ENCODE peak calls at places on chromosomes 12 and 14, in five cellular contexts. One of them, this sample, is unnamed.

GRCh38 chr12:46963977-46964376 is 115.4 kb upstream of the PCED1B start:
- DNase-seq in dorsolateral prefrontal cortex: no peak
- DNase-seq in neural progenitor cell: no peak
- DNase-seq in AG04450: no peak
- DNase-seq in fibroblast of the aortic adventitia: peak
- DNase-seq in this sample: no peak

GRCh38 chr12:57604454-57605307 is at the start of gene DTX3:
- DNase-seq in dorsolateral prefrontal cortex: peak
- DNase-seq in neural progenitor cell: peak
- DNase-seq in AG04450: no peak
- DNase-seq in fibroblast of the aortic adventitia: peak
- DNase-seq in this sample: peak

GRCh38 chr12:52691076-52691764 is 11.0 kb upstream of the KRT1 start:
- DNase-seq in dorsolateral prefrontal cortex: no peak
- DNase-seq in neural progenitor cell: peak
- DNase-seq in AG04450: no peak
- DNase-seq in fibroblast of the aortic adventitia: no peak
- DNase-seq in this sample: peak

GRCh38 chr12:40375076-40375475 is 150.3 kb downstream of the LRRK2 start:
- DNase-seq in dorsolateral prefrontal cortex: no peak
- DNase-seq in neural progenitor cell: no peak
- DNase-seq in AG04450: no peak
- DNase-seq in fibroblast of the aortic adventitia: peak
- DNase-seq in this sample: no peak

GRCh38 chr12:47281667-47282171 is 202.0 kb upstream of the AMIGO2 start:
- DNase-seq in dorsolateral prefrontal cortex: no peak
- DNase-seq in neural progenitor cell: no peak
- DNase-seq in AG04450: no peak
- DNase-seq in fibroblast of the aortic adventitia: peak
- DNase-seq in this sample: no peak

GRCh38 chr12:96398422-96399080 is 1.7 kb downstream of the CDK17 start:
- DNase-seq in dorsolateral prefrontal cortex: no peak
- DNase-seq in neural progenitor cell: no peak
- DNase-seq in AG04450: no peak
- DNase-seq in fibroblast of the aortic adventitia: no peak
- DNase-seq in this sample: no peak

GRCh38 chr14:102212356-102212755 is 72.7 kb downstream of the WDR20 start:
- DNase-seq in dorsolateral prefrontal cortex: no peak
- DNase-seq in neural progenitor cell: no peak
- DNase-seq in AG04450: no peak
- DNase-seq in fibroblast of the aortic adventitia: no peak
- DNase-seq in this sample: no peak

GRCh38 chr12:80218925-80219714 is 119.8 kb downstream of the OTOGL start:
- DNase-seq in dorsolateral prefrontal cortex: no peak
- DNase-seq in neural progenitor cell: no peak
- DNase-seq in AG04450: no peak
- DNase-seq in fibroblast of the aortic adventitia: no peak
- DNase-seq in this sample: no peak

GRCh38 chr12:55899035-55899434 is 28.7 kb downstream of the PYM1 start:
- DNase-seq in dorsolateral prefrontal cortex: no peak
- DNase-seq in neural progenitor cell: no peak
- DNase-seq in AG04450: no peak
- DNase-seq in fibroblast of the aortic adventitia: peak
- DNase-seq in this sample: no peak

GRCh38 chr14:89615421-89615820 is 198.4 kb upstream of the FOXN3 start:
- DNase-seq in dorsolateral prefrontal cortex: no peak
- DNase-seq in neural progenitor cell: no peak
- DNase-seq in AG04450: no peak
- DNase-seq in fibroblast of the aortic adventitia: peak
- DNase-seq in this sample: no peak

GRCh38 chr12:96073346-96074336 is 38.3 kb upstream of the LTA4H start:
- DNase-seq in dorsolateral prefrontal cortex: no peak
- DNase-seq in neural progenitor cell: peak
- DNase-seq in AG04450: no peak
- DNase-seq in fibroblast of the aortic adventitia: peak
- DNase-seq in this sample: no peak

GRCh38 chr14:90903101-90903500 is 86.9 kb upstream of the TTC7B start:
- DNase-seq in dorsolateral prefrontal cortex: peak
- DNase-seq in neural progenitor cell: peak
- DNase-seq in AG04450: peak
- DNase-seq in fibroblast of the aortic adventitia: peak
- DNase-seq in this sample: peak

GRCh38 chr12:16034136-16034817 is 123.1 kb downstream of the DERA start:
- DNase-seq in dorsolateral prefrontal cortex: no peak
- DNase-seq in neural progenitor cell: no peak
- DNase-seq in AG04450: no peak
- DNase-seq in fibroblast of the aortic adventitia: no peak
- DNase-seq in this sample: no peak

GRCh38 chr12:123041811-123042655 is 61.6 kb downstream of the ARL6IP4 start:
- DNase-seq in dorsolateral prefrontal cortex: no peak
- DNase-seq in neural progenitor cell: no peak
- DNase-seq in AG04450: peak
- DNase-seq in fibroblast of the aortic adventitia: peak
- DNase-seq in this sample: no peak

GRCh38 chr12:121391619-121392324 is 8.1 kb upstream of the RNF34 start:
- DNase-seq in dorsolateral prefrontal cortex: no peak
- DNase-seq in neural progenitor cell: no peak
- DNase-seq in AG04450: peak
- DNase-seq in fibroblast of the aortic adventitia: peak
- DNase-seq in this sample: no peak

GRCh38 chr12:6534158-6534913 is at the start of gene GAPDH:
- DNase-seq in dorsolateral prefrontal cortex: peak
- DNase-seq in neural progenitor cell: peak
- DNase-seq in AG04450: peak
- DNase-seq in fibroblast of the aortic adventitia: peak
- DNase-seq in this sample: peak

GRCh38 chr14:60981626-60982455 is 796 bp downstream of the SLC38A6 start:
- DNase-seq in dorsolateral prefrontal cortex: no peak
- DNase-seq in neural progenitor cell: peak
- DNase-seq in AG04450: peak
- DNase-seq in fibroblast of the aortic adventitia: peak
- DNase-seq in this sample: no peak

GRCh38 chr12:113397497-113398197 is 6.0 kb downstream of the SDS start:
- DNase-seq in dorsolateral prefrontal cortex: no peak
- DNase-seq in neural progenitor cell: no peak
- DNase-seq in AG04450: no peak
- DNase-seq in fibroblast of the aortic adventitia: no peak
- DNase-seq in this sample: no peak

GRCh38 chr12:81722004-81722403 is 37.1 kb downstream of the PPFIA2 start:
- DNase-seq in dorsolateral prefrontal cortex: no peak
- DNase-seq in neural progenitor cell: no peak
- DNase-seq in AG04450: no peak
- DNase-seq in fibroblast of the aortic adventitia: peak
- DNase-seq in this sample: no peak

GRCh38 chr14:53355581-53356112 is 202.5 kb upstream of the DDHD1 start:
- DNase-seq in dorsolateral prefrontal cortex: peak
- DNase-seq in neural progenitor cell: peak
- DNase-seq in AG04450: no peak
- DNase-seq in fibroblast of the aortic adventitia: peak
- DNase-seq in this sample: no peak

GRCh38 chr12:99712281-99712680 is 64.7 kb downstream of the GARIN6 start:
- DNase-seq in dorsolateral prefrontal cortex: no peak
- DNase-seq in neural progenitor cell: no peak
- DNase-seq in AG04450: no peak
- DNase-seq in fibroblast of the aortic adventitia: no peak
- DNase-seq in this sample: no peak

GRCh38 chr14:32129124-32129523 is 52.0 kb downstream of the ARHGAP5 start:
- DNase-seq in dorsolateral prefrontal cortex: no peak
- DNase-seq in neural progenitor cell: no peak
- DNase-seq in AG04450: no peak
- DNase-seq in fibroblast of the aortic adventitia: peak
- DNase-seq in this sample: no peak

GRCh38 chr12:77213316-77213715 is 147.9 kb upstream of the E2F7 start:
- DNase-seq in dorsolateral prefrontal cortex: peak
- DNase-seq in neural progenitor cell: no peak
- DNase-seq in AG04450: no peak
- DNase-seq in fibroblast of the aortic adventitia: no peak
- DNase-seq in this sample: no peak

GRCh38 chr14:73239463-73240241 is 2.3 kb downstream of the PAPLN start:
- DNase-seq in dorsolateral prefrontal cortex: no peak
- DNase-seq in neural progenitor cell: peak
- DNase-seq in AG04450: no peak
- DNase-seq in fibroblast of the aortic adventitia: peak
- DNase-seq in this sample: peak

GRCh38 chr14:101103321-101103901 is 199.9 kb upstream of the RTL1 start:
- DNase-seq in dorsolateral prefrontal cortex: peak
- DNase-seq in neural progenitor cell: no peak
- DNase-seq in AG04450: no peak
- DNase-seq in fibroblast of the aortic adventitia: no peak
- DNase-seq in this sample: no peak

GRCh38 chr14:77469539-77469938 is 11.6 kb downstream of the AHSA1 start:
- DNase-seq in dorsolateral prefrontal cortex: no peak
- DNase-seq in neural progenitor cell: no peak
- DNase-seq in AG04450: no peak
- DNase-seq in fibroblast of the aortic adventitia: no peak
- DNase-seq in this sample: no peak

GRCh38 chr12:48442191-48442828 is 30.0 kb upstream of the ANP32D start:
- DNase-seq in dorsolateral prefrontal cortex: no peak
- DNase-seq in neural progenitor cell: peak
- DNase-seq in AG04450: no peak
- DNase-seq in fibroblast of the aortic adventitia: no peak
- DNase-seq in this sample: no peak

GRCh38 chr12:48447755-48448154 is 24.6 kb upstream of the ANP32D start:
- DNase-seq in dorsolateral prefrontal cortex: no peak
- DNase-seq in neural progenitor cell: peak
- DNase-seq in AG04450: no peak
- DNase-seq in fibroblast of the aortic adventitia: no peak
- DNase-seq in this sample: no peak

GRCh38 chr12:48451372-48451771 is 21.0 kb upstream of the ANP32D start:
- DNase-seq in dorsolateral prefrontal cortex: no peak
- DNase-seq in neural progenitor cell: no peak
- DNase-seq in AG04450: no peak
- DNase-seq in fibroblast of the aortic adventitia: no peak
- DNase-seq in this sample: no peak

GRCh38 chr12:48445538-48445937 is 26.8 kb upstream of the ANP32D start:
- DNase-seq in dorsolateral prefrontal cortex: no peak
- DNase-seq in neural progenitor cell: no peak
- DNase-seq in AG04450: no peak
- DNase-seq in fibroblast of the aortic adventitia: no peak
- DNase-seq in this sample: no peak

DNA sequence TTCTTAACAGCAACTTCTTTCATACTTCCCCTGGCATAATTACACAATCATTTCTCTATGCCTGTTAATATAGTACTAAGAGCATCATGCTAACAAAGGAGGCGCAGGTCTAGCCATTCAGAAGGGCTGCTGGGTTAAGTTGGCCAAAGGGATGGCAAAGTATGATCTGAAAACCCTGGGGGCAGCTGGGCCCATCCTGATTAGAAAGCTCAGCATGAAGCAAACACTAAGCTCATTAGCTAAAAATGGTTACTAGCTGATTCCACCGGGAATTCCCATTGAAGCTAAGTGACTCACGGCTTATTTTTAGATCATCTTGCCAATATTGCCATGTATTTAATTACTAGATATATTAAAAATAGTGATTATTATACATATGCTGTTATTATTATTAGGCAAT is 26.0 kb upstream of the ANP32D start:
- DNase-seq in dorsolateral prefrontal cortex: no peak
- DNase-seq in neural progenitor cell: peak
- DNase-seq in AG04450: no peak
- DNase-seq in fibroblast of the aortic adventitia: no peak
- DNase-seq in this sample: peak
- TF ChIP-seq CTCF in dorsolateral prefrontal cortex: no peak
- TF ChIP-seq CTCF in neural progenitor cell: no peak
- TF ChIP-seq CTCF in AG04450: no peak
- TF ChIP-seq CTCF in fibroblast of the aortic adventitia: no peak
- TF ChIP-seq CTCF in this sample: no peak

GRCh38 chr12:50986961-50987737 is 34.8 kb downstream of the HIGD1C start:
- DNase-seq in dorsolateral prefrontal cortex: no peak
- DNase-seq in neural progenitor cell: peak
- DNase-seq in AG04450: peak
- DNase-seq in fibroblast of the aortic adventitia: peak
- DNase-seq in this sample: no peak
- TF ChIP-seq CTCF in dorsolateral prefrontal cortex: peak
- TF ChIP-seq CTCF in neural progenitor cell: peak
- TF ChIP-seq CTCF in AG04450: peak
- TF ChIP-seq CTCF in fibroblast of the aortic adventitia: peak
- TF ChIP-seq CTCF in this sample: no peak

DNA sequence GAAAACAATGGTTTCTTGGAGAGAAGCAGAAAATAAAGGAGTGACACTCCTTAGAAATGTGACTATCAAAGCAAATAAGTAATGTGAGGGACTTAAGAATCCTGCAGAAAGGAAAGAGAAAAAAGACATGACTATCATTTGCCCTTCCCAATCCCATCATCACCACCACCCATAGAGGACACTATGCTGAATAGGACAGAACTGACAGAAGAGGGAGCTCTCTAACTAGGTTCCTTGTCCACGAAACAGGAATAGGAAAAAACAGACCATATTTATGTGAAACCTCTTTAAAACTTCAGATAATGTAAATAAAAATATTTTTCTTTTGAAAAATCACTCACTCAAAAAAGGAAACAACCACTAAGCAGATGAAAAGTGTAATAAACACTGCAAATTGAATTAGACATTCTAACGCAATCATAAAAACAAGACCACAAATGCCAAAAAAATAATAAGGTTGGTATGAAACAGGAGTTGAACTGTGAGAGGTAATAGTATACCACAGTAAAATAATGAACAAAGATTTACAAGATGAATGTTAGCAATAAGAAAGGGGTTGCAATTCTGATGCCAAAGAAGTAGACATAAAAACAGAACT is 24.1 kb downstream of the KLRD1 start:
- DNase-seq in dorsolateral prefrontal cortex: no peak
- DNase-seq in neural progenitor cell: peak
- DNase-seq in AG04450: peak
- DNase-seq in fibroblast of the aortic adventitia: peak
- DNase-seq in this sample: no peak
- TF ChIP-seq CTCF in dorsolateral prefrontal cortex: peak
- TF ChIP-seq CTCF in neural progenitor cell: peak
- TF ChIP-seq CTCF in AG04450: peak
- TF ChIP-seq CTCF in fibroblast of the aortic adventitia: peak
- TF ChIP-seq CTCF in this sample: no peak

DNA sequence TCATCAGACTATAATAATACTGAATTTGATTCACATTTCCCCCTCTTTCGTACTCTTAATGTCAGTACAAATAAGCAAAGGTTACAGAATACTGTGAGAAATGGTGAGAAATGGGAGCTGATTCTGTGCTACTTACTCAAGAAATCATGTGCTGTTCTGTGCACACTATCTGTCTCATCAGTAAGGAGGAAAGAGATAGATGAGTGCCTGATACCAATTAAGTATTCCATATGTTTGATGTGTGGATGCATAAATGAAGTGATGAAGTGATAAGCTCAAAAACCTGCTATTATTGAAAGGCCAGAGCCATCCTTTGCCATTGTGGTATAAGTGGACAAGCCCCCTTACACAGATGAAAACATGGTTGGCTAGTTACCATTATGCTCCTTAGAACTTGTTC is 127.7 kb downstream of the PDE3A start:
- DNase-seq in dorsolateral prefrontal cortex: no peak
- DNase-seq in neural progenitor cell: no peak
- DNase-seq in AG04450: no peak
- DNase-seq in fibroblast of the aortic adventitia: no peak
- DNase-seq in this sample: no peak
- TF ChIP-seq CTCF in dorsolateral prefrontal cortex: no peak
- TF ChIP-seq CTCF in neural progenitor cell: no peak
- TF ChIP-seq CTCF in AG04450: no peak
- TF ChIP-seq CTCF in fibroblast of the aortic adventitia: no peak
- TF ChIP-seq CTCF in this sample: no peak

GRCh38 chr14:103313704-103314103 is 20.3 kb upstream of the EIF5 start:
- DNase-seq in dorsolateral prefrontal cortex: no peak
- DNase-seq in neural progenitor cell: no peak
- DNase-seq in AG04450: no peak
- DNase-seq in fibroblast of the aortic adventitia: peak
- DNase-seq in this sample: no peak
- TF ChIP-seq CTCF in dorsolateral prefrontal cortex: no peak
- TF ChIP-seq CTCF in neural progenitor cell: no peak
- TF ChIP-seq CTCF in AG04450: no peak
- TF ChIP-seq CTCF in fibroblast of the aortic adventitia: no peak
- TF ChIP-seq CTCF in this sample: no peak